ENCODE peak calls at places on chromosomes 5 and 9, in six cellular contexts. A is PC-9, E is breast epithelium, K is HCT116, D is left lung, Q is stomach. Y is an unnamed sample.

GRCh38 chr9:133251773-133252172 is 23.2 kb downstream of the ABO start:
- DNase-seq in E (no peak), A (no peak), D (no peak), Q (no peak), K (no peak), Y (no peak)

GRCh38 chr9:27019589-27019988 is 14.1 kb upstream of the LRRC19 start:
- DNase-seq in E (no peak), K (no peak), D (no peak), A (no peak), Q (no peak), Y (no peak)

GRCh38 chr9:94139672-94140417 is 55.6 kb downstream of the PTPDC1 start:
- DNase-seq in Q (peak), K (peak), A (peak), E (peak), D (no peak), Y (peak)

GRCh38 chr9:116674210-116674980 is 12.7 kb upstream of the TRIM32 start:
- DNase-seq in Q (no peak), E (no peak), A (no peak), D (no peak), K (no peak), Y (no peak)

GRCh38 chr9:69027355-69028097 is 8.0 kb upstream of the FXN start:
- DNase-seq in K (peak), D (no peak), Q (no peak), E (no peak), A (peak), Y (peak)

GRCh38 chr5:72125931-72126620 is 18.8 kb downstream of the MAP1B start:
- DNase-seq in Q (no peak), D (no peak), K (no peak), A (peak), E (no peak), Y (no peak)

GRCh38 chr9:130883479-130883878 is 13.1 kb downstream of the QRFP start:
- DNase-seq in Q (no peak), K (no peak), D (peak), A (no peak), E (no peak), Y (no peak)

GRCh38 chr9:16532681-16533450 is 337.6 kb downstream of the BNC2 start:
- DNase-seq in K (no peak), Q (no peak), A (no peak), E (no peak), D (no peak), Y (peak)

GRCh38 chr9:128987800-128988199 is 40.3 kb downstream of the NUP188 start:
- DNase-seq in E (no peak), A (no peak), Q (no peak), K (no peak), D (no peak), Y (no peak)

GRCh38 chr5:38751103-38751502 is 94.7 kb upstream of the OSMR start:
- DNase-seq in D (no peak), Q (no peak), E (no peak), A (peak), K (no peak), Y (no peak)
- TF ChIP-seq CTCF in D (no peak), Q (no peak), E (no peak), A (peak), K (peak), Y (peak)

DNA sequence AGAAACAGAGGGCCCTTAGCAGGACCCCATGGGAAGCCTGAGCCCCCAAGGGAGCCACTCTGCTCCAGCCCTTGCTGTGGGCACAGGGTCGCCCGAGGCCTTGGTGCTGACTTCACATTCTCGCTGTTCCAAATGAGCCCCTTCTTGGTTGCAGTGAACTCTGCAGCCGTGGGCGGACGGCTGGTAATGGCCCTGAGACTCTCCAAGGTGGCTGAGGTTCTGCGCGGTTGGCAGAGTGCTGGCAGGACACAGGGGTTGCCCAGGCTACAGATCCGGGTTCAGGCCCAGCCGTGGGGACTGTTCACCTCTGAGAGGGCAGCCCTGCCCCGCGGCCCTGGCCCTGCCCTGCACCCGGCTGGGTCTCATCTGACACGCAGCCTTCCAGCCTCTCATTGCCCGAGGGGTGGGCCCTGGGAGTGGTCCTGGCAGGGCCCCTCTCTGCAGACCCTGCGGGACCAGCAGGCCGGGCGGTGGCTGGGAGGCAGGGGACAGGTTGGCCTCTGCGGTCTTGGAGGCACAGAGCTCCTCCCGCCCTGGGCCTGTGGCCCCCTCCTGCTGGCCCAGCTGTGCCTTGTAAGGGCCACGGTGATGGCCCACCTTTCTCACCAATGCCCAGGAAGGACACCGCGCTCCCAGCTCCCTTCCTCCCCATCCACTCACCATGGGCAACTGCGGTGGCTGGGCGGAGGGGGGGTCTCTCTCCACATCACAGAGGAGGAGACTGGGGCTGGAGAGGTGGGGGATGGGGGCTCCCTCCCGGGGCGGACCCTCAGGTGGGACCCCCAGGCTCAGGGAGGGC is 51.6 kb downstream of the AHRR start:
- DNase-seq in K (no peak), Q (peak), E (peak), A (no peak), D (peak), Y (no peak)
- H3K4me3 ChIP-seq in K (peak), Q (peak), E (no peak), A (no peak), D (no peak), Y (no peak)

DNA sequence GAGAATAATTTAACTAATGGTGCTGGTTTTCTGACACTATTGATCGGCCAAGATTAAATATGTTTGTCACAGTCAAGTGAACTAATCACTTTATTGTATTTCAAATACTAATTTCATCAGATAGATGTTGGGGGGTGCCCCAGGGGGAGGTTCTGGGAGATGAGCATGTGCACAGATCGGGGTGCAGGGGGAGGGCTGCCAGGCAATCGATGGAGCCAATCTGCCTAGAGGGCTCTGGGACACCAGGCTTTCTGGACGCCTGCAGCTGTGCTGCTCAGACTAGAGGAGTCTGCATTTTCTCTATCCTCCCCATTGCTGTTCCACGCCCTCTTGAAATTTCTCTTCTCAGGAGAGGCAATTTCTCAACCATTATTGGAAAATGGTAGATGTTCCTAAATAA is 100.0 kb upstream of the ALDH1B1 start:
- DNase-seq in A (no peak), E (no peak), D (no peak), Q (no peak), K (no peak), Y (no peak)
- TF ChIP-seq CTCF in A (no peak), E (no peak), D (no peak), Q (no peak), K (no peak), Y (no peak)

GRCh38 chr5:87015908-87016307 is 251.8 kb upstream of the RASA1 start:
- DNase-seq in A (no peak), D (no peak), Q (no peak), K (no peak), E (no peak), Y (no peak)

GRCh38 chr5:87022415-87022814 is 245.3 kb upstream of the RASA1 start:
- DNase-seq in E (no peak), D (no peak), Q (no peak), K (no peak), A (no peak), Y (no peak)

GRCh38 chr5:87020099-87020934 is 247.4 kb upstream of the RASA1 start:
- DNase-seq in Q (no peak), E (no peak), D (no peak), A (peak), K (no peak), Y (no peak)
- H3K4me3 ChIP-seq in Q (no peak), E (no peak), D (no peak), A (no peak), K (no peak), Y (peak)

GRCh38 chr5:180798193-180798592 is 4.4 kb downstream of the MGAT1 start:
- DNase-seq in K (no peak), Q (no peak), D (no peak), E (no peak), A (no peak), Y (no peak)

GRCh38 chr5:180802325-180803180 is at the start of gene MGAT1:
- DNase-seq in D (peak), A (peak), K (no peak), E (peak), Q (peak), Y (no peak)

GRCh38 chr5:180801596-180802324 is 846 bp downstream of the MGAT1 start:
- DNase-seq in D (peak), E (peak), Q (peak), K (no peak), A (no peak), Y (no peak)

GRCh38 chr5:180799194-180799593 is 3.4 kb downstream of the MGAT1 start:
- DNase-seq in D (no peak), K (no peak), E (no peak), Q (peak), A (no peak), Y (no peak)

DNA sequence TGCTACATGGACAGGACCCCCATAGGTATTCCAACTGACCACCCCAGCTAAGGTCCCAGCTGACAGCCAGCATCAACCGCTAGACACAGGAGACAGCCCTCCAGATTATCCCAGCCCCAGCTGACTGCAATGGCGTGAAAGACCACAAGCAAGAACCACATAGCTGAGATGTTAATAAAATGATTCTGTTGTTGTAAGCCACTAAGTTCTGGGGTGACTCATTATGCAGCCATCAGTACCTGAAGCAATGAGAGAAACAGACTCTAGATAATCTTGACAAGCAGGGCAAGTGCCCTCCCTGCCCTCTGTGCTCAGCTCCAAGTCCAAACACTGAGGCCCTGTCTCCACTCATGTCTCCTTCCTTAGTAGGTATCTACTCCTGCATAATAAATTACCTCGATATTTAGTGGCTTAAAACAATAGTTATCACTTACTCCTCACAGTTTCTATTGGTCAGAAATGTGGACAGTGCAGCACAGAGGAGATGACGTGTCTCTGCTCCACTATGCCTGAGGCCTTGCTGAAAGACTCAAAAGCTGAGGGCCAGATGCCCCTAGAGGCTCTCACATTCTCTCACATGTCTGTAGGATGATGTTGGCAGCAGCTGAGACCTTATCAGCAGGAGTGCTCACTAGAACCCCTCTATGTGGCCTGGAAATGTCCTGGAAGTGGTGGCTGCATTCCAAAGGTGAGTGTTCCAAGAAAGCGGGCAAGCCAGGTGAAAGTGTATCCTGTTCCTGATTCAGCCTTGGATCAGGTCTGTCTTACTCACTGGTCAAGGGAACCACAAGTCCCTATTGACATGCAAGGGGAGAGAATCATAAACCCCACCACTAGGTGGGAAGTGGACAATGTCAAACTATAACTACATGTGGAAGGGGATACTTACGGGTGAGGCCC is 2.5 kb downstream of the MGAT1 start:
- DNase-seq in K (no peak), E (peak), D (no peak), Q (no peak), A (peak), Y (no peak)
- TF ChIP-seq CTCF in K (no peak), E (no peak), D (no peak), Q (no peak), A (no peak), Y (no peak)

GRCh38 chr9:13034696-13035006 is 244.8 kb downstream of the MPDZ start:
- DNase-seq in E (no peak), D (no peak), Q (no peak), A (no peak), K (no peak), Y (no peak)
- H3K4me3 ChIP-seq in E (no peak), D (no peak), Q (peak), A (peak), K (no peak), Y (peak)